ENCODE peak calls at places on chromosome 10, in seven cellular contexts. One of them, this sample, is unnamed.

GRCh38 chr10:100983868-100984669 is 3.2 kb downstream of the MRPL43 start:
- DNase-seq in SK-N-SH: no peak
- DNase-seq in Peyer's patch: peak
- DNase-seq in GM12864: no peak
- DNase-seq in GM06990: no peak
- DNase-seq in type B pancreatic cell: no peak
- DNase-seq in mammary epithelial cell: no peak
- DNase-seq in this sample: peak

GRCh38 chr10:117550599-117551321 is 8.2 kb downstream of the EMX2 start:
- DNase-seq in GM06990: no peak
- DNase-seq in Peyer's patch: no peak
- DNase-seq in type B pancreatic cell: no peak
- DNase-seq in mammary epithelial cell: no peak
- DNase-seq in GM12864: no peak
- DNase-seq in SK-N-SH: no peak
- DNase-seq in this sample: no peak

GRCh38 chr10:31942892-31943291 is 14.3 kb upstream of the ARHGAP12 start:
- DNase-seq in GM06990: no peak
- DNase-seq in mammary epithelial cell: no peak
- DNase-seq in GM12864: no peak
- DNase-seq in SK-N-SH: no peak
- DNase-seq in Peyer's patch: no peak
- DNase-seq in type B pancreatic cell: no peak
- DNase-seq in this sample: no peak

GRCh38 chr10:49407552-49408137 is 11.8 kb upstream of the DRGX start:
- DNase-seq in type B pancreatic cell: peak
- DNase-seq in GM12864: peak
- DNase-seq in Peyer's patch: peak
- DNase-seq in GM06990: no peak
- DNase-seq in SK-N-SH: peak
- DNase-seq in mammary epithelial cell: peak
- DNase-seq in this sample: peak

GRCh38 chr10:30500963-30501504 is 67.0 kb downstream of the MAP3K8 start:
- DNase-seq in GM06990: no peak
- DNase-seq in mammary epithelial cell: no peak
- DNase-seq in Peyer's patch: no peak
- DNase-seq in type B pancreatic cell: no peak
- DNase-seq in GM12864: no peak
- DNase-seq in SK-N-SH: no peak
- DNase-seq in this sample: no peak

GRCh38 chr10:22849077-22849810 is 78.6 kb upstream of the ARMC3 start:
- DNase-seq in Peyer's patch: peak
- DNase-seq in GM12864: no peak
- DNase-seq in GM06990: no peak
- DNase-seq in SK-N-SH: no peak
- DNase-seq in type B pancreatic cell: no peak
- DNase-seq in mammary epithelial cell: peak
- DNase-seq in this sample: no peak

GRCh38 chr10:117720931-117721826 is 178.6 kb downstream of the EMX2 start:
- DNase-seq in mammary epithelial cell: no peak
- DNase-seq in GM12864: no peak
- DNase-seq in GM06990: no peak
- DNase-seq in Peyer's patch: no peak
- DNase-seq in SK-N-SH: no peak
- DNase-seq in type B pancreatic cell: no peak
- DNase-seq in this sample: no peak

GRCh38 chr10:77463967-77464745 is 173.5 kb downstream of the KCNMA1 start:
- DNase-seq in SK-N-SH: no peak
- DNase-seq in type B pancreatic cell: no peak
- DNase-seq in Peyer's patch: no peak
- DNase-seq in GM06990: no peak
- DNase-seq in GM12864: no peak
- DNase-seq in mammary epithelial cell: peak
- DNase-seq in this sample: no peak

GRCh38 chr10:77173615-77174461 is 463.8 kb downstream of the KCNMA1 start:
- DNase-seq in Peyer's patch: peak
- DNase-seq in GM12864: peak
- DNase-seq in SK-N-SH: peak
- DNase-seq in type B pancreatic cell: peak
- DNase-seq in GM06990: no peak
- DNase-seq in mammary epithelial cell: peak
- DNase-seq in this sample: peak

GRCh38 chr10:93030409-93030808 is 30.2 kb upstream of the CYP26C1 start:
- DNase-seq in mammary epithelial cell: peak
- DNase-seq in type B pancreatic cell: no peak
- DNase-seq in SK-N-SH: no peak
- DNase-seq in GM06990: no peak
- DNase-seq in Peyer's patch: no peak
- DNase-seq in GM12864: no peak
- DNase-seq in this sample: no peak

GRCh38 chr10:131746785-131747184 is 154.0 kb upstream of the PPP2R2D start:
- DNase-seq in type B pancreatic cell: no peak
- DNase-seq in GM12864: no peak
- DNase-seq in GM06990: no peak
- DNase-seq in SK-N-SH: no peak
- DNase-seq in Peyer's patch: no peak
- DNase-seq in mammary epithelial cell: no peak
- DNase-seq in this sample: no peak

GRCh38 chr10:60921631-60922030 is 22.4 kb downstream of the RHOBTB1 start:
- DNase-seq in SK-N-SH: no peak
- DNase-seq in GM12864: no peak
- DNase-seq in Peyer's patch: no peak
- DNase-seq in mammary epithelial cell: no peak
- DNase-seq in GM06990: no peak
- DNase-seq in type B pancreatic cell: no peak
- DNase-seq in this sample: no peak

GRCh38 chr10:108601856-108602255 is 1321.5 kb downstream of the XPNPEP1 start:
- DNase-seq in SK-N-SH: no peak
- DNase-seq in GM06990: no peak
- DNase-seq in mammary epithelial cell: peak
- DNase-seq in GM12864: no peak
- DNase-seq in Peyer's patch: no peak
- DNase-seq in type B pancreatic cell: no peak
- DNase-seq in this sample: no peak

GRCh38 chr10:14032406-14032998 is 298.2 kb downstream of the FRMD4A start:
- DNase-seq in GM06990: no peak
- DNase-seq in GM12864: no peak
- DNase-seq in Peyer's patch: no peak
- DNase-seq in SK-N-SH: peak
- DNase-seq in type B pancreatic cell: no peak
- DNase-seq in mammary epithelial cell: no peak
- DNase-seq in this sample: peak

GRCh38 chr10:130934333-130935035 is 377.0 kb downstream of the TCERG1L start:
- DNase-seq in GM12864: no peak
- DNase-seq in Peyer's patch: no peak
- DNase-seq in SK-N-SH: no peak
- DNase-seq in type B pancreatic cell: peak
- DNase-seq in GM06990: no peak
- DNase-seq in mammary epithelial cell: no peak
- DNase-seq in this sample: no peak

GRCh38 chr10:18918545-18918944 is 130.1 kb upstream of the MALRD1 start:
- DNase-seq in SK-N-SH: no peak
- DNase-seq in type B pancreatic cell: no peak
- DNase-seq in GM06990: no peak
- DNase-seq in mammary epithelial cell: peak
- DNase-seq in GM12864: no peak
- DNase-seq in Peyer's patch: no peak
- DNase-seq in this sample: no peak

GRCh38 chr10:6838118-6838517 is 258.0 kb upstream of the PRKCQ start:
- DNase-seq in type B pancreatic cell: no peak
- DNase-seq in GM06990: no peak
- DNase-seq in GM12864: no peak
- DNase-seq in Peyer's patch: no peak
- DNase-seq in SK-N-SH: no peak
- DNase-seq in mammary epithelial cell: no peak
- DNase-seq in this sample: no peak

GRCh38 chr10:113776553-113776952 is 25.1 kb downstream of the PLEKHS1 start:
- DNase-seq in Peyer's patch: no peak
- DNase-seq in mammary epithelial cell: no peak
- DNase-seq in type B pancreatic cell: no peak
- DNase-seq in GM12864: no peak
- DNase-seq in GM06990: no peak
- DNase-seq in SK-N-SH: no peak
- DNase-seq in this sample: no peak

GRCh38 chr10:113775681-113776294 is 24.3 kb downstream of the PLEKHS1 start:
- DNase-seq in GM12864: no peak
- DNase-seq in SK-N-SH: no peak
- DNase-seq in GM06990: no peak
- DNase-seq in type B pancreatic cell: no peak
- DNase-seq in mammary epithelial cell: no peak
- DNase-seq in Peyer's patch: no peak
- DNase-seq in this sample: no peak

GRCh38 chr10:113782986-113783704 is 31.7 kb downstream of the PLEKHS1 start:
- DNase-seq in GM12864: no peak
- DNase-seq in Peyer's patch: no peak
- DNase-seq in type B pancreatic cell: no peak
- DNase-seq in GM06990: no peak
- DNase-seq in SK-N-SH: no peak
- DNase-seq in mammary epithelial cell: no peak
- DNase-seq in this sample: no peak

GRCh38 chr10:113782367-113782766 is 30.9 kb downstream of the PLEKHS1 start:
- DNase-seq in mammary epithelial cell: no peak
- DNase-seq in SK-N-SH: no peak
- DNase-seq in Peyer's patch: no peak
- DNase-seq in GM06990: no peak
- DNase-seq in type B pancreatic cell: no peak
- DNase-seq in GM12864: no peak
- DNase-seq in this sample: no peak

DNA sequence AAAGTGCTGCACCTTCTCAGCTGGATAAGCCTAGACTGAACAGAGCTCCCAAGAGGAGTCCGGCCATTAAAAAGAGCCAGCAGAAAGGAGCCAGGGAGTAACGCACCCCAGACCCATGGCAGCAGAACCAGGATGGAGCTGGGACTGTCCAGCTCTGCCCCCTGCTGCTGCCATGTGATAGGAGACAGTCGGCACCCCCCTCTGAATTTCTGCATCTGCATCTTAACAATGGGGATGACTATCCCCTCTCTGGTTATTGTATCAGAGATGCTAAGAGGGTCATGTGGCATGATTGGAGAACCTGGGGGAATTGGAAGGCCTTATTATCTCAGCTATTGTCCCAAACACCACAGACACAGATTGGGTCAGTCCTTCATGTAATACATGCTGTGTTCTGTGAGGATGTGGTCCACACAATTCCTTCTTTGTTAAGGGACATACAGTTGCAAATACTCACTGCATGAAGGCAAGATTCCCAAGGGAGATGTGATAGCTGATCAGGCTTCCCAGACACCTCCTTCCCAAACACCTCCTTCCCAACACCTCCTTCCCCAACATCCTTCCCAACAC is 29.3 kb downstream of the PLEKHS1 start:
- DNase-seq in SK-N-SH: peak
- DNase-seq in GM06990: no peak
- DNase-seq in Peyer's patch: no peak
- DNase-seq in type B pancreatic cell: no peak
- DNase-seq in GM12864: no peak
- DNase-seq in mammary epithelial cell: no peak
- DNase-seq in this sample: no peak
- TF ChIP-seq CTCF in SK-N-SH: peak
- TF ChIP-seq CTCF in GM06990: peak
- TF ChIP-seq CTCF in Peyer's patch: peak
- TF ChIP-seq CTCF in type B pancreatic cell: no peak
- TF ChIP-seq CTCF in GM12864: peak
- TF ChIP-seq CTCF in mammary epithelial cell: no peak
- TF ChIP-seq CTCF in this sample: no peak

DNA sequence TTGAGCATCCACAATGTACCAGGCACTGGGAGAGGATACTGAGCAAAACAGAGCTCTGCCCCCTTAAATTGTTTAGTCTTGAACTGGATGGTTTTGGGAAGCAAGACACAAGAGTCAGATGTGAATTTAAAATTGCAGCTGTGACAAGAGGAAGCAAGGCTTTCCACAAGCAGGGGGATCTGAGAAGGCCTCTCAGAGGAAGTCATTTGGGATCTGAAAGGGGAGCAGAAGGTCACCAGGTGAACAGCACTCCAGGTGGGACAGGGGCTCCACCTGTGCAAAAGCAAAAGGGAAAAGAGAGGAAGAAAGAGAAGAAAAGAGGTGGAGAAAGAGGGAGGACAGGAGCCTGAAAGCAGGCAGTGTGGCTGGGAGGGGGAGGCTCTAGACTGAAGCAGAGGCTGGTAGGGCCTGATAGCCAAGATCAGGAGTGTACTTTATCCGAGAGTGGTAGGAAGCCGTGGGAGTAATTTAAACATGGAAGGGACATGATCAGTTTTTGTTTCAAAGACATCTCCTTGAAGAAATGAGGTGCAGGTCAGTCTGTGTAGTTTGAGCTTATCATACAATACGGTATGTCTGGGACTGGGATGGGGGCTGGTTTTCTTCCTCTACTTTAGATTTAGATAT is 76.1 kb upstream of the DUSP5 start:
- DNase-seq in GM06990: no peak
- DNase-seq in mammary epithelial cell: no peak
- DNase-seq in type B pancreatic cell: no peak
- DNase-seq in SK-N-SH: no peak
- DNase-seq in GM12864: no peak
- DNase-seq in Peyer's patch: no peak
- DNase-seq in this sample: no peak
- TF ChIP-seq CTCF in GM06990: no peak
- TF ChIP-seq CTCF in mammary epithelial cell: no peak
- TF ChIP-seq CTCF in type B pancreatic cell: no peak
- TF ChIP-seq CTCF in SK-N-SH: no peak
- TF ChIP-seq CTCF in GM12864: no peak
- TF ChIP-seq CTCF in Peyer's patch: no peak
- TF ChIP-seq CTCF in this sample: no peak

GRCh38 chr10:98795467-98795866 is 348.7 kb upstream of the HPS1 start:
- DNase-seq in GM06990: no peak
- DNase-seq in mammary epithelial cell: no peak
- DNase-seq in type B pancreatic cell: no peak
- DNase-seq in SK-N-SH: no peak
- DNase-seq in GM12864: no peak
- DNase-seq in Peyer's patch: peak
- DNase-seq in this sample: no peak
- TF ChIP-seq CTCF in GM06990: no peak
- TF ChIP-seq CTCF in mammary epithelial cell: no peak
- TF ChIP-seq CTCF in type B pancreatic cell: no peak
- TF ChIP-seq CTCF in SK-N-SH: no peak
- TF ChIP-seq CTCF in GM12864: no peak
- TF ChIP-seq CTCF in Peyer's patch: no peak
- TF ChIP-seq CTCF in this sample: no peak

GRCh38 chr10:43074827-43075611 is 1.9 kb upstream of the RET start:
- DNase-seq in Peyer's patch: no peak
- DNase-seq in GM06990: no peak
- DNase-seq in GM12864: no peak
- DNase-seq in type B pancreatic cell: no peak
- DNase-seq in SK-N-SH: no peak
- DNase-seq in mammary epithelial cell: no peak
- DNase-seq in this sample: no peak

GRCh38 chr10:43076311-43076875 is 476 bp upstream of the RET start:
- DNase-seq in GM12864: no peak
- DNase-seq in Peyer's patch: no peak
- DNase-seq in GM06990: no peak
- DNase-seq in type B pancreatic cell: no peak
- DNase-seq in mammary epithelial cell: peak
- DNase-seq in SK-N-SH: peak
- DNase-seq in this sample: no peak

GRCh38 chr10:43074409-43074808 is 2.5 kb upstream of the RET start:
- DNase-seq in mammary epithelial cell: no peak
- DNase-seq in GM12864: no peak
- DNase-seq in SK-N-SH: no peak
- DNase-seq in type B pancreatic cell: no peak
- DNase-seq in Peyer's patch: no peak
- DNase-seq in GM06990: no peak
- DNase-seq in this sample: no peak

GRCh38 chr10:43076876-43077420 is at the start of gene RET:
- DNase-seq in mammary epithelial cell: peak
- DNase-seq in SK-N-SH: peak
- DNase-seq in GM12864: no peak
- DNase-seq in type B pancreatic cell: no peak
- DNase-seq in GM06990: peak
- DNase-seq in Peyer's patch: no peak
- DNase-seq in this sample: no peak

GRCh38 chr10:43075612-43076003 is 1.3 kb upstream of the RET start:
- DNase-seq in GM06990: no peak
- DNase-seq in GM12864: no peak
- DNase-seq in SK-N-SH: peak
- DNase-seq in type B pancreatic cell: no peak
- DNase-seq in Peyer's patch: no peak
- DNase-seq in mammary epithelial cell: peak
- DNase-seq in this sample: no peak
- TF ChIP-seq CTCF in GM06990: peak
- TF ChIP-seq CTCF in GM12864: peak
- TF ChIP-seq CTCF in SK-N-SH: no peak
- TF ChIP-seq CTCF in type B pancreatic cell: peak
- TF ChIP-seq CTCF in Peyer's patch: peak
- TF ChIP-seq CTCF in mammary epithelial cell: peak
- TF ChIP-seq CTCF in this sample: no peak